ENCODE peak calls at places on chromosome 2, in seven cellular contexts. N is activated CD4-positive, CD25-positive, alpha-beta regulatory T cell treated with anti-CD3 and anti-CD28 coated beads, Interleukin-2, amount 50 U/mL, for 72 hours; D is iris pigment epithelial cell; Q is activated CD8-positive, alpha-beta T cell treated with anti-CD3 and anti-CD28 coated beads, Interleukin-2, amount 10 ng/mL, durations not matched to agents 7 days and 5 days; V is AG08395; A is hypothalamus; K is fibroblast of the aortic adventitia. U is an unnamed sample.

GRCh38 chr2:207807516-207807915 is 37.8 kb upstream of the FZD5 start:
- DNase-seq in A (no peak), N (no peak), K (no peak), Q (no peak), V (no peak), D (no peak), U (no peak)

GRCh38 chr2:166042768-166043390 is 84.9 kb downstream of the SCN1A start:
- DNase-seq in V (peak; percentile 6), Q (no peak), A (no peak), K (no peak), N (no peak), D (peak; percentile 54), U (no peak)

GRCh38 chr2:177923323-177923722 is 149.3 kb downstream of the PDE11A start:
- DNase-seq in A (no peak), V (no peak), Q (no peak), N (no peak), K (no peak), D (no peak), U (no peak)

GRCh38 chr2:16613475-16613874 is 52.2 kb downstream of the CYRIA start:
- DNase-seq in V (peak; percentile 31), D (peak; percentile 23), A (no peak), K (peak; percentile 4), N (no peak), Q (no peak), U (no peak)

GRCh38 chr2:208359632-208359986 is 47.0 kb upstream of the PTH2R start:
- DNase-seq in K (no peak), A (no peak), D (no peak), Q (no peak), N (no peak), V (no peak), U (no peak)

GRCh38 chr2:223725494-223725893 is 111.9 kb downstream of the AP1S3 start:
- DNase-seq in N (no peak), Q (no peak), V (peak; percentile 97), D (peak; percentile 97), K (peak; percentile 97), A (peak; percentile 42), U (peak; percentile 88)

GRCh38 chr2:7057865-7058400 is 140.7 kb downstream of the RNF144A start:
- DNase-seq in V (no peak), Q (peak; percentile 46), N (no peak), A (no peak), D (peak; percentile 12), K (no peak), U (no peak)

GRCh38 chr2:177397501-177398289 is 5.1 kb downstream of the AGPS start:
- DNase-seq in D (peak; percentile 91), Q (no peak), A (no peak), K (peak; percentile 92), N (no peak), V (peak; percentile 70), U (no peak)

GRCh38 chr2:136135924-136136906 is 18.3 kb upstream of the CXCR4 start:
- DNase-seq in N (peak; percentile 53), A (no peak), Q (peak; percentile 86), V (no peak), K (no peak), D (no peak), U (no peak)

GRCh38 chr2:144644549-144644948 is 124.6 kb upstream of the ZEB2 start:
- DNase-seq in Q (no peak), N (no peak), D (no peak), A (no peak), V (no peak), K (no peak), U (no peak)

GRCh38 chr2:236352761-236353593 is 88.8 kb upstream of the ASB18 start:
- DNase-seq in V (peak; percentile 38), Q (peak; percentile 41), D (peak; percentile 21), A (no peak), N (no peak), K (peak; percentile 57), U (no peak)

GRCh38 chr2:121408641-121409040 is 122.0 kb upstream of the RNU4ATAC start:
- DNase-seq in D (peak; percentile 60), N (no peak), A (no peak), K (peak; percentile 34), Q (no peak), V (no peak), U (no peak)

GRCh38 chr2:119249855-119250775 is 26.5 kb downstream of the STEAP3 start:
- DNase-seq in K (peak; percentile 16), N (no peak), D (no peak), Q (no peak), V (no peak), A (no peak), U (no peak)

GRCh38 chr2:365367-366275 is 77.7 kb upstream of the ALKAL2 start:
- DNase-seq in K (no peak), N (no peak), A (no peak), Q (no peak), D (no peak), V (no peak), U (no peak)